ENCODE peak calls at places on chromosomes 5 and 9, in five cellular contexts. S, E, N, H and U are unnamed samples. For H3K9me3, the result is how much of the 10 kb centered on the place peaks cover.

GRCh38 chr5:18043344-18043743 is 409.1 kb downstream of the TAF11L14 start:
- DNase-seq in N (no peak), E (no peak), H (no peak), S (no peak), U (no peak)

GRCh38 chr5:41863871-41864486 is 6.2 kb downstream of the OXCT1 start:
- DNase-seq in N (no peak), E (no peak), S (no peak), H (no peak), U (no peak)

GRCh38 chr5:55706230-55706629 is 5.9 kb downstream of the SLC38A9 start:
- DNase-seq in S (no peak), E (no peak), N (no peak), H (no peak), U (no peak)

GRCh38 chr5:173668245-173668800 is 51.9 kb upstream of the BOD1 start:
- DNase-seq in N (no peak), E (no peak), H (no peak), S (no peak), U (no peak)

GRCh38 chr9:17735859-17736258 is 157.0 kb downstream of the SH3GL2 start:
- DNase-seq in S (no peak), N (no peak), H (no peak), E (no peak), U (no peak)

GRCh38 chr5:180174587-180174972 is 34.4 kb downstream of the RASGEF1C start:
- DNase-seq in H (no peak), N (no peak), S (no peak), E (no peak), U (no peak)

GRCh38 chr5:22541037-22541436 is 312.1 kb downstream of the CDH12 start:
- DNase-seq in N (no peak), H (no peak), E (no peak), S (no peak), U (no peak)

GRCh38 chr9:137316012-137316981 is 14.2 kb upstream of the NRARP start:
- DNase-seq in E (peak), N (peak), H (no peak), S (peak), U (no peak)

GRCh38 chr5:97229196-97229595 is 46.1 kb upstream of the RIOK2 start:
- DNase-seq in H (no peak), N (no peak), S (no peak), E (peak), U (no peak)

GRCh38 chr9:86534572-86535258 is 180.5 kb upstream of the TUT7 start:
- DNase-seq in E (no peak), S (no peak), N (no peak), H (no peak), U (no peak)

GRCh38 chr5:111530298-111530740 is 18.0 kb upstream of the STARD4 start:
- DNase-seq in H (peak), E (peak), N (peak), S (no peak), U (peak)

GRCh38 chr9:130680836-130681768 is 12.5 kb upstream of the EXOSC2 start:
- DNase-seq in N (peak), S (peak), E (peak), H (peak), U (peak)

GRCh38 chr5:178531786-178532185 is 58.4 kb downstream of the COL23A1 start:
- DNase-seq in H (no peak), E (no peak), S (no peak), N (peak), U (no peak)

GRCh38 chr5:82092-82491 is 9.9 kb upstream of the PLEKHG4B start:
- DNase-seq in H (no peak), E (no peak), N (no peak), S (peak), U (no peak)

GRCh38 chr9:134957165-134957944 is 39.6 kb upstream of the FCN1 start:
- DNase-seq in N (no peak), E (no peak), S (peak), H (no peak), U (no peak)

GRCh38 chr5:125582358-125582757 is 835.9 kb upstream of the ZNF608 start:
- DNase-seq in S (no peak), H (no peak), E (no peak), N (no peak), U (no peak)

GRCh38 chr5:14581891-14582796 is 552 bp downstream of the OTULINL start:
- DNase-seq in E (peak), N (peak), S (peak), H (peak), U (peak)

GRCh38 chr5:33997331-33997983 is 10.4 kb downstream of the AMACR start:
- DNase-seq in H (peak), N (peak), S (peak), E (peak), U (peak)

GRCh38 chr9:8078641-8079140 is 279.1 kb upstream of the DMAC1 start:
- DNase-seq in N (no peak), S (no peak), H (no peak), E (no peak), U (no peak)

GRCh38 chr9:81649475-81649874 is 39.9 kb downstream of the TLE1 start:
- DNase-seq in N (no peak), E (no peak), S (no peak), H (no peak), U (no peak)

GRCh38 chr5:73985145-73985544 is 359.1 kb downstream of the ARHGEF28 start:
- DNase-seq in S (no peak), E (no peak), H (no peak), N (no peak), U (no peak)

GRCh38 chr9:97923529-97924108 is 1.3 kb upstream of the TRMO start:
- DNase-seq in E (peak), H (peak), N (peak), S (peak), U (peak)

GRCh38 chr9:137067860-137068538 is 2.4 kb downstream of the SAPCD2 start:
- DNase-seq in E (peak), N (peak), S (peak), H (peak), U (peak)

GRCh38 chr9:20783057-20784038 is 99.3 kb downstream of the FOCAD start:
- DNase-seq in H (no peak), E (no peak), N (no peak), S (no peak), U (no peak)

GRCh38 chr5:71887680-71888079 is 168.6 kb downstream of the CARTPT start:
- DNase-seq in S (no peak), N (no peak), H (peak), E (no peak), U (no peak)

GRCh38 chr5:61330341-61330878 is 1.6 kb upstream of the ZSWIM6 start:
- DNase-seq in S (peak), E (no peak), N (no peak), H (no peak), U (no peak)

GRCh38 chr5:38871211-38871610 is 25.4 kb downstream of the OSMR start:
- DNase-seq in E (no peak), H (no peak), N (no peak), S (no peak), U (no peak)

GRCh38 chr5:77546-77945 is 14.4 kb upstream of the PLEKHG4B start:
- DNase-seq in E (no peak), N (no peak), H (no peak), S (no peak), U (no peak)

GRCh38 chr5:170534941-170535340 is 31.1 kb downstream of the KCNIP1 start:
- DNase-seq in S (peak), H (no peak), E (no peak), N (peak), U (no peak)

GRCh38 chr5:170533383-170533782 is 29.6 kb downstream of the KCNIP1 start:
- DNase-seq in S (peak), H (no peak), N (peak), E (peak), U (no peak)

GRCh38 chr5:170537451-170538095 is 33.8 kb downstream of the KCNIP1 start:
- DNase-seq in N (peak), E (no peak), H (no peak), S (peak), U (no peak)

GRCh38 chr5:170536498-170536897 is 32.7 kb downstream of the KCNIP1 start:
- DNase-seq in E (no peak), H (no peak), N (no peak), S (peak), U (no peak)

DNA sequence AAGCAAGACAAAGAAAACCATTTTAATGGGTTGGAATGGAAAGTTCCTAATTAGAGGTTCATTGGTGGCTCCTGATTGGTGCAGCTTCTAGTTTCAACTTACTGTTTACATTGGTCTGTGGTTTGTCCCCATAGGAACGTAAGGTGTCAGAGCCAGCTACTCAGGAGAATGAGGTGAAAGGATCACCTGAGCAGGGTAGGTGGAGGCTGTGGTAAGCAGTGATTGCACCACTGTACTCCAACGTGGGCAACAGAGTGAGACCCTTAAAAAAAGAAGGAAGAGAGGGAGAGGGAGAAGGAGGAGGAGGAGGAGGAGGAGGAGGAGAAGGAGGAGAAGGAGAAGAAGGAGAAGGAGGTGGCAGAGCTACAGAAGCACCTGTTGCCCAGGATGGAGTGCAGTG is 30.4 kb downstream of the KCNIP1 start:
- DNase-seq in H (no peak), N (peak), E (no peak), S (peak), U (no peak)
- H3K27ac ChIP-seq in H (no peak), N (no peak), E (no peak), S (no peak), U (no peak)

GRCh38 chr5:2179861-2180260 is 297.1 kb upstream of the IRX4 start:
- DNase-seq in E (no peak), S (no peak), N (peak), H (no peak), U (no peak)
- H3K9me3 ChIP-seq in E (under half), S (under half), N (under half), H (under half), U (under half)

DNA sequence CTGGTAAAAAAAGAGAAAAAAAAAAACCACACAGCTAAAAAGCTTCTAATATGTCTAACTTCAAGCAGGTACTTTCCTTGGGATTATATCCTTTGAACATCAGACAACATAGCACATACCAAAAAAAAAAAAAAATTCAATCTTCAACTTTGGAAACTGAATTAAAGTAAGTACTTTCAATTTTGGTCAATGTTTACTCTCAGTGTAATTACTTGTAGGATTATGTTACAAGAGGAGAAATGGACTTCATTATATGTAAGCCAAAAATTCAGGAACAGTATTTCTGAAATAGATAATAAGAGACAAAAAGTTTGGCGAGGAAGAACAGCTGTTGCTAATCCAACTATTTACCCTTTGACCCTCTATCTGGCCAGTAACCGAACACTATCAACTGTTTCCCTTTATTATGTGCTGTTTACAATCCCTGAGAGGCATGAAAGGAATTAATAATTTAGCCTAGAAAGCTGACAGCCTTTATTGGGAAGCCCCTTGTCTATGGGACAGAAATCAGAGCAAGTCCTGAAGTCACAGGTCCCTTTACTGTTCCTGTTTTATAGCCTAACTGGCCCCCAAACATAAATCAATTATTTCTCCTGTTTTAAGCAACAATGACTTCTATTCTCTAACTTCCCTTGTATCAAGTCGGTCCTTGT is 46.6 kb downstream of the NR6A1 start:
- DNase-seq in N (no peak), S (no peak), H (no peak), E (no peak), U (no peak)
- H3K4me3 ChIP-seq in N (no peak), S (no peak), H (no peak), E (no peak), U (no peak)

DNA sequence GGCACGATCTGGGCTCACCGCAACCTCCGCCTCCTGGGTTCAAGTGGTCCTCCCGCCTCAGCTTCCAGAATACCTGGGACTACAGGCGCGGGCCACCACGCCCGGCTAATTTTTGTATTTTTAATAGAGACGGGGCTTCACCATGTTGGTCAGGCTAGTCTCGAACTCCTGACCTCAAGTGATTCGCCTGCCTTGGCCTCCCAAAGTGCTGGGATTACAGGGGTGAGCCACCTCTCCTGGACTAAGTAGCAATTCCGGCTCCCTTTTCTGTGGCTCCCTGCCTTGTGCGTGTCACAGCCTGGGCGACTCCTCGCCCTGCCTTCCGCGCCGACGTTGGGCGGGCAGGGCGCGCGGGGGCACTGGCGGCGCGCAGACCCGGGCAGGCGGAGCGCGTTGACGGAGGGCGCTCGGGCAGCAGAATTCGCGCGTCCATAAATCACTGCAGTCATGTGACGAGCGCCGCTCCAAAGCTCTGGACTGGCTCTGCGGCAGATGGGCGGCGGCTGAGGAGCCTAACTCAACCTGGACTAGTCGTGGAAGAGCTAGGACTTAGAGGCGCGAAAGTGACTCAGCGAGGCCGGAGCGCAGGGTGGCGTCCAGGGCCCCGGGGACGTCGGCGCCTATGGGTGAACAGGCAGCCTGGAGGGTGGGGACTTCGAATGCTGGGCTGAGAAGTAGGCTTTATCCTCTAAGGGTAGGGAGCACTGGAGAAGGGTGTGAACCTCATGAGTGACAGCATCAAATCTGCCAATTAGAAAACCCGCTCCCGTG is 1.4 kb upstream of the CIZ1 start:
- DNase-seq in E (peak), S (no peak), N (peak), H (no peak), U (peak)
- H3K27ac ChIP-seq in E (peak), S (no peak), N (peak), H (no peak), U (no peak)

GRCh38 chr9:133428579-133429215 is 6.5 kb downstream of the ADAMTS13 start:
- DNase-seq in E (peak), H (no peak), S (peak), N (no peak), U (no peak)

GRCh38 chr9:133427658-133428348 is 5.6 kb downstream of the ADAMTS13 start:
- DNase-seq in N (no peak), S (peak), H (no peak), E (no peak), U (no peak)

GRCh38 chr9:133430244-133430643 is 8.1 kb downstream of the ADAMTS13 start:
- DNase-seq in E (no peak), N (no peak), S (no peak), H (no peak), U (no peak)

GRCh38 chr9:133429641-133430161 is 7.5 kb downstream of the ADAMTS13 start:
- DNase-seq in E (peak), H (no peak), N (no peak), S (peak), U (no peak)

GRCh38 chr9:133429216-133429613 is 7.0 kb downstream of the ADAMTS13 start:
- DNase-seq in E (no peak), N (no peak), H (no peak), S (peak), U (no peak)
- H3K9me3 ChIP-seq in E (under half), N (under half), H (under half), S (under half), U (under half)

GRCh38 chr5:9066349-9066748 is 479.5 kb downstream of the SEMA5A start:
- DNase-seq in N (no peak), E (no peak), S (no peak), H (no peak), U (no peak)
- H3K4me3 ChIP-seq in N (no peak), E (no peak), S (no peak), H (no peak), U (no peak)

GRCh38 chr5:160231789-160232342 is 2.6 kb downstream of the FABP6 start:
- DNase-seq in H (no peak), E (no peak), S (no peak), N (no peak), U (no peak)
- H3K27ac ChIP-seq in H (no peak), E (no peak), S (no peak), N (no peak), U (no peak)

GRCh38 chr5:88854769-88855168 is 28.2 kb downstream of the MEF2C start:
- DNase-seq in N (no peak), S (no peak), E (no peak), H (no peak), U (no peak)
- H3K9me3 ChIP-seq in N (under half), S (under half), E (under half), H (under half), U (under half)

DNA sequence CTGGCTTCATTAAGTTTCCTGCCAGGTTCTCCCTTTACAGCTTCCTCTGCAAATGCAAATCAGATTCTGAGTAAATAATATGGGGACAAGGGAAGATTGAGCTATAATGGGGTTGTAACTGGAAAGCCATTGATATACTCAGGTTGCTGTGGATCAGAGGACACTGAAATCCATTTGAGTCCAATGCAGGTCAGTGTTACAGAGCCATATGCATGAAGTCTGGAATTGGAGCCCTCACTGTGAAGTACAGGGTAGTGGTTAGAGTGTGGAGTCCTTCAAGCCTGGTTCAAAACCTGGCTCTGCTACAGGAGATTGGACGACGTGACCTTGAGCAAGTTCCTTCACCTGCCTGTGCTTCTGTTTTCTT is 48.7 kb downstream of the TIMD4 start:
- DNase-seq in S (no peak), N (no peak), H (no peak), E (no peak), U (no peak)
- H3K4me3 ChIP-seq in S (no peak), N (no peak), H (peak), E (no peak), U (no peak)